ENCODE peak calls at places on chromosomes 6 and 20, in seven cellular contexts. One of them, this sample, is unnamed.

GRCh38 chr20:54054516-54054915 is 15.9 kb downstream of the BCAS1 start:
- DNase-seq in mucosa of descending colon: no peak
- DNase-seq in upper lobe of left lung: no peak
- DNase-seq in HFF-Myc: no peak
- DNase-seq in AG04450: no peak
- DNase-seq in astrocyte of the spinal cord: no peak
- DNase-seq in sigmoid colon: no peak
- DNase-seq in this sample: no peak

GRCh38 chr6:105798057-105798456 is 288.1 kb upstream of the PRDM1 start:
- DNase-seq in mucosa of descending colon: no peak
- DNase-seq in upper lobe of left lung: no peak
- DNase-seq in HFF-Myc: peak
- DNase-seq in AG04450: peak
- DNase-seq in astrocyte of the spinal cord: no peak
- DNase-seq in sigmoid colon: peak
- DNase-seq in this sample: peak

GRCh38 chr6:34947561-34947960 is 58.5 kb downstream of the ANKS1A start:
- DNase-seq in mucosa of descending colon: no peak
- DNase-seq in upper lobe of left lung: no peak
- DNase-seq in HFF-Myc: no peak
- DNase-seq in AG04450: no peak
- DNase-seq in astrocyte of the spinal cord: no peak
- DNase-seq in sigmoid colon: no peak
- DNase-seq in this sample: no peak

GRCh38 chr6:53326372-53327016 is 22.3 kb downstream of the ELOVL5 start:
- DNase-seq in mucosa of descending colon: no peak
- DNase-seq in upper lobe of left lung: peak
- DNase-seq in HFF-Myc: peak
- DNase-seq in AG04450: peak
- DNase-seq in astrocyte of the spinal cord: peak
- DNase-seq in sigmoid colon: peak
- DNase-seq in this sample: peak

GRCh38 chr6:50062051-50062450 is 12.3 kb upstream of the DEFB112 start:
- DNase-seq in mucosa of descending colon: no peak
- DNase-seq in upper lobe of left lung: no peak
- DNase-seq in HFF-Myc: no peak
- DNase-seq in AG04450: no peak
- DNase-seq in astrocyte of the spinal cord: no peak
- DNase-seq in sigmoid colon: no peak
- DNase-seq in this sample: no peak

GRCh38 chr6:4342407-4343137 is 207.2 kb upstream of the ECI2 start:
- DNase-seq in mucosa of descending colon: no peak
- DNase-seq in upper lobe of left lung: no peak
- DNase-seq in HFF-Myc: no peak
- DNase-seq in AG04450: no peak
- DNase-seq in astrocyte of the spinal cord: peak
- DNase-seq in sigmoid colon: no peak
- DNase-seq in this sample: no peak

GRCh38 chr6:25629202-25629584 is 22.8 kb upstream of the SCGN start:
- DNase-seq in mucosa of descending colon: no peak
- DNase-seq in upper lobe of left lung: no peak
- DNase-seq in HFF-Myc: no peak
- DNase-seq in AG04450: no peak
- DNase-seq in astrocyte of the spinal cord: no peak
- DNase-seq in sigmoid colon: no peak
- DNase-seq in this sample: no peak

GRCh38 chr6:1143655-1144054 is 168.2 kb upstream of the FOXQ1 start:
- DNase-seq in mucosa of descending colon: no peak
- DNase-seq in upper lobe of left lung: no peak
- DNase-seq in HFF-Myc: peak
- DNase-seq in AG04450: peak
- DNase-seq in astrocyte of the spinal cord: peak
- DNase-seq in sigmoid colon: no peak
- DNase-seq in this sample: no peak

GRCh38 chr6:25301358-25301757 is 22.2 kb downstream of the CARMIL1 start:
- DNase-seq in mucosa of descending colon: no peak
- DNase-seq in upper lobe of left lung: no peak
- DNase-seq in HFF-Myc: no peak
- DNase-seq in AG04450: no peak
- DNase-seq in astrocyte of the spinal cord: no peak
- DNase-seq in sigmoid colon: no peak
- DNase-seq in this sample: no peak

GRCh38 chr6:13538084-13538483 is 36.3 kb upstream of the SIRT5 start:
- DNase-seq in mucosa of descending colon: no peak
- DNase-seq in upper lobe of left lung: no peak
- DNase-seq in HFF-Myc: peak
- DNase-seq in AG04450: peak
- DNase-seq in astrocyte of the spinal cord: peak
- DNase-seq in sigmoid colon: no peak
- DNase-seq in this sample: no peak

GRCh38 chr20:33576432-33576883 is 85.7 kb upstream of the C20orf144 start:
- DNase-seq in mucosa of descending colon: no peak
- DNase-seq in upper lobe of left lung: no peak
- DNase-seq in HFF-Myc: no peak
- DNase-seq in AG04450: no peak
- DNase-seq in astrocyte of the spinal cord: no peak
- DNase-seq in sigmoid colon: no peak
- DNase-seq in this sample: no peak

GRCh38 chr6:40789143-40789764 is 202.1 kb upstream of the LRFN2 start:
- DNase-seq in mucosa of descending colon: no peak
- DNase-seq in upper lobe of left lung: no peak
- DNase-seq in HFF-Myc: no peak
- DNase-seq in AG04450: no peak
- DNase-seq in astrocyte of the spinal cord: no peak
- DNase-seq in sigmoid colon: no peak
- DNase-seq in this sample: no peak

GRCh38 chr6:40409716-40410397 is 177.3 kb downstream of the LRFN2 start:
- DNase-seq in mucosa of descending colon: no peak
- DNase-seq in upper lobe of left lung: no peak
- DNase-seq in HFF-Myc: no peak
- DNase-seq in AG04450: no peak
- DNase-seq in astrocyte of the spinal cord: peak
- DNase-seq in sigmoid colon: no peak
- DNase-seq in this sample: no peak

GRCh38 chr6:119128252-119128912 is 49.9 kb upstream of the FAM184A start:
- DNase-seq in mucosa of descending colon: no peak
- DNase-seq in upper lobe of left lung: no peak
- DNase-seq in HFF-Myc: no peak
- DNase-seq in AG04450: no peak
- DNase-seq in astrocyte of the spinal cord: no peak
- DNase-seq in sigmoid colon: no peak
- DNase-seq in this sample: no peak

GRCh38 chr6:144266091-144266649 is 19.0 kb upstream of the UTRN start:
- DNase-seq in mucosa of descending colon: no peak
- DNase-seq in upper lobe of left lung: peak
- DNase-seq in HFF-Myc: peak
- DNase-seq in AG04450: peak
- DNase-seq in astrocyte of the spinal cord: peak
- DNase-seq in sigmoid colon: peak
- DNase-seq in this sample: peak

DNA sequence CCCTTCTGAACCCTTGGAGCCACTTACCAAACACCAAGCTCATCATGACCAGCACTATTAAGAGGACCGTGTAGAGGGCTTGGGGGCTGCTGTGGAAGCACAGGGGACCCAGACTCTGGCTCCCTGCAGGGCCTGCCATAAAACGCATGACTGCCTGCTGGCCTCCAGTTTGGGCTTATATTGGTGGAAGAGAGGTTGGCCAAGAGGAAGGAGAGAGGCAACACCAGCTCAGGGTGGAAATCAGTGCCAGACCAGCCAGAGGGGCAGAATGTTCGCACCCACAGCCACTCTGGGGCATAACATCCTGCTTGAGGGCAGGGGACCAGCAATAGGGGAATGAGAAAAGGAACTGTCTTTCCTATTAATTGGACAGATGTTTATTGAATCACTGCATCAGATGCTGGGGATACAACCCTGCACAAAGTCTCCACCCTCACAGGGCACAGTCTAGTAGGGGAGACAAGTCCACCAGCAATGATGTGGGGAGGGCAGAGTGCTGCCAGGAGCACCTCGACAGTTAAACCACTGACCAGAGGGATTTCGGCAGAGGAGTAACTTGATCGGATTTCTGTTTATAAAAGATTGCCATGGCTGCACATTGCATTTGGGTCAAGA is 534 bp downstream of the LY6G5C start:
- DNase-seq in mucosa of descending colon: no peak
- DNase-seq in upper lobe of left lung: no peak
- DNase-seq in HFF-Myc: no peak
- DNase-seq in AG04450: no peak
- DNase-seq in astrocyte of the spinal cord: no peak
- DNase-seq in sigmoid colon: no peak
- DNase-seq in this sample: no peak
- H3K4me3 ChIP-seq in mucosa of descending colon: no peak
- H3K4me3 ChIP-seq in upper lobe of left lung: peak
- H3K4me3 ChIP-seq in HFF-Myc: peak
- H3K4me3 ChIP-seq in AG04450: peak
- H3K4me3 ChIP-seq in astrocyte of the spinal cord: no peak
- H3K4me3 ChIP-seq in sigmoid colon: peak
- H3K4me3 ChIP-seq in this sample: no peak

DNA sequence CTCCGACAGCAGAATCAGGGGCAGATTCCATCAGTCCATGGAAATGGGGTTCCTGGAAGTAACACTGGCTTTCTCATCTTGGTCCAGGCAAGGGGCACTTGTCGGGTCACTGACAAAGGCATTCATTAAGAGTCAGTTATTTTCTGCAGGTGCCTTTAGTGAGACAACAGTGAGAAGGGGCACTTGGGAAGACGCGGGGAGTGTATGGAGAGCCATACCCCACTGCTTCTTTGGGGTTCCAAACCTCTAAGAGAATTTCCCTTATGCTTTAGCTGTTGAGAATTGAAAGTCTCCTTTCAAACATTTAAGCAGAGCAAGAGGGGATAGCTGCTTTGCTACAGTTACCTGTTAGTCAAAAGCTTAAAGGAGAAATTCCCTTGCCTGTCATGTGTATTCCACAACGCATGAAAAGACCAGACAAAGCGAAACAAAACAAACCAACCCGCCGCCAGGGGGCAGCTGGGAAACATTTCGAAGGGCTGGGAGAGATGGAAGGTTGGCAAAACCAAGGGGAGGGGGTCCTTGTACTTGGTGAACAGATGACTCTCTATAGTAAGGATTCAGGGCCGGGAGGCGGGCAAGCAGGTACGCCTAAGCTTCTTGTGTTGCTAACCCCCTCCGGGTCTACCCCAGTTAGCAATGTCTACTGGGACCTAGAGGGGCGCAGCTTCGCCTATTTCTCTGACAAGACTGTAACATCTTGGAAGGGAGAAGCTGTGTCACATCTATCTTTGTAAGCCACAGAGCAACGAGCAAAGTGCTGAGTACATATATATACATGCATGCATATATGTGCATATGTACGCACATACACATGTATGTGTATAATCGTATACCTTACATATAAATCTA is 474.9 kb upstream of the AGPAT4 start:
- DNase-seq in mucosa of descending colon: peak
- DNase-seq in upper lobe of left lung: no peak
- DNase-seq in HFF-Myc: no peak
- DNase-seq in AG04450: no peak
- DNase-seq in astrocyte of the spinal cord: no peak
- DNase-seq in sigmoid colon: no peak
- DNase-seq in this sample: no peak
- TF ChIP-seq CTCF in mucosa of descending colon: no peak
- TF ChIP-seq CTCF in upper lobe of left lung: no peak
- TF ChIP-seq CTCF in HFF-Myc: peak
- TF ChIP-seq CTCF in AG04450: peak
- TF ChIP-seq CTCF in astrocyte of the spinal cord: peak
- TF ChIP-seq CTCF in sigmoid colon: no peak
- TF ChIP-seq CTCF in this sample: peak

DNA sequence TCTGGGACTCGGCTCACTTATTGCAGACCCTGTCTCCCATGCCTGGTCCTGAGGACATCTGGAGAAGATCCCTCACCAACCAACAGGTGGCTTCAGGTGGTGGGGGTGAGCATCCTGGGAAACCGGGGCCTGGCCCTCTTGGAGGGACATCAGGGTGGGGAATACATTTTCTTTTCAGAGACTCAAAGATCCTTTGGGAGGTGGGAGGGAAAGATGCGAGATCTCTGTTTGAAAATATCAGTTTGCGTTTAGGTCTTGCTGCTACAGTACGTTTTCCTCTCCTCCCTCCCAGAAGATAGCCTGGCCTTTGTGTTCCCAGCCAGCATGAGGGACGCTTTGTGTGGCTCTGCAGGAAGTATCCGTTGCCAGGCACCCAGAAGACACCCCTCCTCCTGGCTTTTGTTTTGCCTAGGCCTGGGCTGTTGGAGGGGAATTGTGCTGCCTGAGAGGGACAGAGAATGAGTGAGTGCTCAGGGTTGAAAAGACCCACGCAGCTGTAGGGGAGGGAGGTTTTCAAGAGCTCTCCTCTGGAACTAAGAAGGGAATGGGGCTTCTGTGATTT is 21.8 kb upstream of the SLC2A12 start:
- DNase-seq in mucosa of descending colon: no peak
- DNase-seq in upper lobe of left lung: no peak
- DNase-seq in HFF-Myc: no peak
- DNase-seq in AG04450: no peak
- DNase-seq in astrocyte of the spinal cord: no peak
- DNase-seq in sigmoid colon: no peak
- DNase-seq in this sample: no peak
- H3K4me3 ChIP-seq in mucosa of descending colon: no peak
- H3K4me3 ChIP-seq in upper lobe of left lung: no peak
- H3K4me3 ChIP-seq in HFF-Myc: no peak
- H3K4me3 ChIP-seq in AG04450: no peak
- H3K4me3 ChIP-seq in astrocyte of the spinal cord: no peak
- H3K4me3 ChIP-seq in sigmoid colon: no peak
- H3K4me3 ChIP-seq in this sample: no peak

GRCh38 chr6:158687507-158687906 is 37.7 kb downstream of the SYTL3 start:
- DNase-seq in mucosa of descending colon: no peak
- DNase-seq in upper lobe of left lung: no peak
- DNase-seq in HFF-Myc: no peak
- DNase-seq in AG04450: no peak
- DNase-seq in astrocyte of the spinal cord: no peak
- DNase-seq in sigmoid colon: no peak
- DNase-seq in this sample: no peak

GRCh38 chr6:158684311-158684710 is 34.5 kb downstream of the SYTL3 start:
- DNase-seq in mucosa of descending colon: no peak
- DNase-seq in upper lobe of left lung: no peak
- DNase-seq in HFF-Myc: no peak
- DNase-seq in AG04450: no peak
- DNase-seq in astrocyte of the spinal cord: no peak
- DNase-seq in sigmoid colon: peak
- DNase-seq in this sample: no peak

GRCh38 chr6:158686791-158687381 is 37.0 kb downstream of the SYTL3 start:
- DNase-seq in mucosa of descending colon: no peak
- DNase-seq in upper lobe of left lung: no peak
- DNase-seq in HFF-Myc: no peak
- DNase-seq in AG04450: no peak
- DNase-seq in astrocyte of the spinal cord: no peak
- DNase-seq in sigmoid colon: no peak
- DNase-seq in this sample: no peak

GRCh38 chr6:158684745-158685355 is 35.0 kb downstream of the SYTL3 start:
- DNase-seq in mucosa of descending colon: no peak
- DNase-seq in upper lobe of left lung: no peak
- DNase-seq in HFF-Myc: no peak
- DNase-seq in AG04450: no peak
- DNase-seq in astrocyte of the spinal cord: no peak
- DNase-seq in sigmoid colon: peak
- DNase-seq in this sample: no peak

DNA sequence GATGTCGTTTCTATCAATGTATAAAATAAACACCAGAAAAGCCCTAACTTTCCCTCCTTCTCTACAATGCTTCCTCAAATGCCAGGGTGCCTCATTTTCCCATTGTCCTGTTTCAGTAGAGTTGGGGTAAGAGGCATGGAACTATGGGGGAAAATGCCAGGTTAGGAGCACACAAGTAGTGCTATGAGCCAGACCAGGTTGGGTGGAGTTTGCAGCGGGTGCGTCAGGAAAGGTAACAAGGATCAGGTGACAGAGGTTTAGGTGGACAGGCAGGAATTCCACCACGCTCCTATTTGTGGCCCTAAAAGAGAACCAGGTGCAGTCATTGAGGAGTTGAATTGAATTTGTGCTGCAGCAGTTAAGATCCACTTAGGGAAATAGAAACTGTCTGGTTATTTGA is 36.5 kb downstream of the SYTL3 start:
- DNase-seq in mucosa of descending colon: no peak
- DNase-seq in upper lobe of left lung: peak
- DNase-seq in HFF-Myc: no peak
- DNase-seq in AG04450: no peak
- DNase-seq in astrocyte of the spinal cord: no peak
- DNase-seq in sigmoid colon: no peak
- DNase-seq in this sample: no peak
- TF ChIP-seq CTCF in mucosa of descending colon: no peak
- TF ChIP-seq CTCF in upper lobe of left lung: no peak
- TF ChIP-seq CTCF in HFF-Myc: no peak
- TF ChIP-seq CTCF in AG04450: no peak
- TF ChIP-seq CTCF in astrocyte of the spinal cord: no peak
- TF ChIP-seq CTCF in sigmoid colon: no peak
- TF ChIP-seq CTCF in this sample: no peak